ENCODE peak calls at places on chromosomes 12 and 14, in eight cellular contexts. R is pancreas; L is left ventricle myocardium inferior; M is body of pancreas; K is bronchial epithelial cell; X is BJ; H is CD8-positive, alpha-beta T cell; J is fibroblast of villous mesenchyme. U is an unnamed sample.

GRCh38 chr12:40149673-40150260 is 43.9 kb upstream of the SLC2A13 start:
- DNase-seq in R (no peak), L (no peak), M (no peak), K (peak), X (no peak), H (no peak), J (no peak), U (peak)

GRCh38 chr14:26448181-26448855 is 149.5 kb downstream of the NOVA1 start:
- DNase-seq in R (no peak), L (no peak), M (no peak), K (no peak), X (no peak), H (no peak), J (no peak), U (no peak)

GRCh38 chr12:31752450-31752849 is 23.6 kb upstream of the AMN1 start:
- DNase-seq in R (no peak), L (no peak), M (no peak), K (no peak), X (no peak), H (no peak), J (no peak), U (no peak)

GRCh38 chr14:101480022-101480746 is 81.1 kb upstream of the DIO3 start:
- DNase-seq in R (no peak), L (no peak), M (no peak), K (no peak), X (no peak), H (no peak), J (no peak), U (no peak)

GRCh38 chr12:4589941-4590340 is 27.9 kb downstream of the DYRK4 start:
- DNase-seq in R (no peak), L (no peak), M (no peak), K (no peak), X (no peak), H (no peak), J (no peak), U (no peak)

GRCh38 chr14:34912182-34912581 is 37.0 kb upstream of the BAZ1A start:
- DNase-seq in R (no peak), L (no peak), M (no peak), K (no peak), X (no peak), H (no peak), J (no peak), U (no peak)

GRCh38 chr12:96063046-96063445 is 27.7 kb upstream of the LTA4H start:
- DNase-seq in R (no peak), L (no peak), M (no peak), K (peak), X (no peak), H (no peak), J (peak), U (peak)

GRCh38 chr14:82689948-82690347 is 1156.3 kb upstream of the SEL1L start:
- DNase-seq in R (no peak), L (no peak), M (no peak), K (no peak), X (no peak), H (no peak), J (no peak), U (no peak)

GRCh38 chr14:100294213-100294962 is 11.9 kb downstream of the SLC25A29 start:
- DNase-seq in R (no peak), L (peak), M (no peak), K (no peak), X (no peak), H (no peak), J (no peak), U (no peak)

GRCh38 chr14:100155881-100156645 is 3.4 kb downstream of the DEGS2 start:
- DNase-seq in R (no peak), L (no peak), M (no peak), K (no peak), X (no peak), H (no peak), J (no peak), U (no peak)

DNA sequence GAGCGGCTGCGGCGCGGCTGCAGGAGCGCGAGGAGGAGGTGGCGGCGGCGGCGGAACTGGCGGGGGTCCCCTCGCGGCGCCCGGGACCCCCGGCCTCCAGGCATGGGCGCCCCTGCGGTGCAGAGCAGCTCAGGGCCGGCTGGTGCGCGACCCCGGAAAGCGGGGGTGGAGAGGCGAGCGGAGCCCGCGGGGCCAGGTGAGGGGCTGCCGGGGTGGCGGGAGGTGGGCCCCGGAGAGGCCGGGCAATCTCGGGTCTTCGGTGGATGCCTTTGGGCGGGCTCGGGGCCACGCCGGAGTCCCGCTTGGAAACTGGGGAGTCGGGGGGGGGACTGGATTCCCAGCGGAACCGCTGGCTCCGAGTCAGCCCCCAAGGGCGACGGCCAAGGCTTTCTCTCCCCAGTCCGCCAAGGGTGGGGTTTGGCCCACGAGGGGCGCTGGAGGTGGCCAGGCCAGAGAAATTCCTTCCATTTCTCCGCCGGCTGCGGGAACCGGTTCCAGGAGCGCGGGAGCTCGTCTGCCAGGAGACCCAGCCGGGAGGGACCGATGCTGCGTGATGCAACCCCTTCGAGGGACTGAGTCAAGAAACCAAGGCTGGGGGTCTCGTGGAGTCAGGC is 13.9 kb upstream of the NR4A1 start:
- DNase-seq in R (peak), L (peak), M (peak), K (no peak), X (no peak), H (no peak), J (peak), U (peak)
- TF ChIP-seq CTCF in R (no peak), L (peak), M (no peak), K (no peak), X (peak), H (no peak), J (no peak), U (no peak)

DNA sequence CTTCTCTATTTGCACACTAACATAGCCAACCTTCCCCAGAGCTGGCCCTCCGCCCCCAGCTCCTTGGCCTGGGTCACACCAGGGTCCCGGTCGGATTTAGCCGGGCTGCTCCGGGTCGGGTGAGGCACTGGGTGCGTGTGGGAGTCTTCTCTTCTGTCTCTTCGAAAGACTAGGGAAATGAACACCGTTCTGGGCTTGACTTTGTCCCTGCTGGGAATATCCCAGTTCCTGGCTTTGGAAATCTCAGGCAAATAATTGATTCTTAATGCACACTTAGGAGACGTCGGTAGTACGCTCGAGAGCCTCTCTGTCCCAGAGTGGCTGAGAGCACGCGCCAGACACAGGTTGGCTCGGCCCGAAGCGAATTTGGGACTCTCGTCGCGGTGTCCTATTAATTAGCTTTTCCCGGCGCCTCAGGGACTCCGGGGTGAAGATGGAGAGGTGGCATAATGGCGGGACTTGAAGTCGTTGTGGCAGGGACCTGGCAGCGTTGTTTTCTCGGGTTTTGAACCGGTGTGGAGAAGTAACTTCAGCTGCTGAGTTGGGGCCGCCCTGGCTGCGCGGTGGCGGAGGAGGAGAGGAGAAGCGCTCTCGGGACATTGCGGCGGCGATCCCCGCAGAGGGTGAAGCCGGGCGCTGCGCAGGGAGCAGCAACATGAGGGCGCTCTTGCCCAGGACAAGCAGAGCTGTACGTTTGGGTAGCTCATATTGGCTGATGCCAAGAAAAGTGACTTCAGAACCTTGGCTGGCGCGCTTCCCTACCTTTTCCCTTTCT is 7.5 kb downstream of the FOXG1 start:
- DNase-seq in R (no peak), L (no peak), M (peak), K (no peak), X (no peak), H (no peak), J (peak), U (peak)
- H3K4me3 ChIP-seq in R (no peak), L (no peak), M (no peak), K (no peak), X (no peak), H (no peak), J (no peak), U (no peak)

GRCh38 chr14:59199205-59199604 is 10.7 kb downstream of the DAAM1 start:
- DNase-seq in R (no peak), L (no peak), M (no peak), K (no peak), X (no peak), H (no peak), J (no peak), U (no peak)
- TF ChIP-seq CTCF in R (no peak), L (no peak), M (no peak), K (no peak), X (no peak), H (no peak), J (peak), U (peak)

GRCh38 chr12:53983580-53984572 is 1.1 kb upstream of the HOXC10 start:
- DNase-seq in R (no peak), L (no peak), M (no peak), K (no peak), X (no peak), H (no peak), J (no peak), U (no peak)

GRCh38 chr12:53980448-53981388 is 4.2 kb upstream of the HOXC10 start:
- DNase-seq in R (no peak), L (no peak), M (no peak), K (no peak), X (no peak), H (no peak), J (no peak), U (no peak)

GRCh38 chr12:53982616-53983579 is 2.0 kb upstream of the HOXC10 start:
- DNase-seq in R (no peak), L (no peak), M (no peak), K (no peak), X (no peak), H (no peak), J (no peak), U (no peak)

GRCh38 chr12:53984901-53985357 is at the start of gene HOXC10:
- DNase-seq in R (peak), L (peak), M (peak), K (peak), X (no peak), H (peak), J (peak), U (peak)

DNA sequence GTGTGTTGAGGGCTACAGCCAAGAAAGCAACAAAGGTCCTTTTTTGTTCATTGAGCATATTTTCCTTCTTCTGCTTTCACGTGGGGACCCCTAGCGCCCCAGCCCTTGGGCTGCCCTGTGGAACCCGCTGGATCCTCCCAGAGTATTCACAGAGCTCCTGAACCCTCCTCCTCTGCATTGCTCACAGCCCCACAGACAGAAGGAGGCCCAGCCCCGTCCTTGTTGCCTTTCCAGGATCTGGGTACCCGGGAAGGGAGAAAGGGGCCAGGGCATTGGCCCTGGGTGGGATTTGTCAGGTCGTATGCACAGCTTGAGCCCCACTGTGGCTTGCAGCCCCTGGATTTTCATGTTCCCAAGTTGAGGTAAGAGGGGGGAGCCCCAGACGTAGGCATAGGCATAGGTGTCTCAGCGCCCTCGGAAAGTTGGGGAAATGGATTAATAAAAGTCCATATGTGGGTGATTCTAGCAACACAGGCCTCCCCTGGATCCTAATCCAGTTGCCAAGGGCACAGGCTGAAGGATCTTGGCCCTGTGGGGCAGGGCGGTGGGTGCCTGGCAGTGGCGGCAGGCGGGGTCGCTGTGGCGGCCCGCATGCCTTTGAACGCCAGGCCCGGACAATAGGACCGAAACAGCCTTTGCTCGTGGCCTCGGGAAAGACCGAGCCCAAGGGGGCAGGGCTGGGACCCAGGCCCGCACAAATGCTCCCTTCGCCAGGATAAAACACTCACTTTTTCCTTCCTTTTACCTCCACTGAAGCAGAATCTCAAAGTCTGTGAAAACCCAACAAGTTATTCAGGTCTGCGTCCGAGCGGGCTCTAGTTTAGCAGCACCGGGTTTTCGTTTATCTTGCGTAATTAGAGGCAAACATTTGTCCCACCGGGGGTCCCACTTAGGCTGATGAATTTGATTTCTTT is 3.0 kb upstream of the HOXC10 start:
- DNase-seq in R (no peak), L (no peak), M (no peak), K (no peak), X (no peak), H (no peak), J (no peak), U (no peak)
- H3K4me3 ChIP-seq in R (no peak), L (no peak), M (no peak), K (no peak), X (peak), H (no peak), J (peak), U (no peak)

GRCh38 chr12:119693511-119693910 is 25.6 kb downstream of the PRKAB1 start:
- DNase-seq in R (no peak), L (no peak), M (no peak), K (no peak), X (no peak), H (no peak), J (peak), U (no peak)

GRCh38 chr12:119693006-119693405 is 25.1 kb downstream of the PRKAB1 start:
- DNase-seq in R (peak), L (no peak), M (peak), K (peak), X (peak), H (no peak), J (peak), U (peak)

GRCh38 chr12:119694111-119694510 is 26.2 kb downstream of the PRKAB1 start:
- DNase-seq in R (no peak), L (no peak), M (no peak), K (no peak), X (no peak), H (no peak), J (peak), U (no peak)

GRCh38 chr12:119696943-119697342 is 29.0 kb downstream of the PRKAB1 start:
- DNase-seq in R (no peak), L (no peak), M (no peak), K (no peak), X (no peak), H (no peak), J (no peak), U (no peak)

GRCh38 chr12:119695034-119695433 is 27.1 kb downstream of the PRKAB1 start:
- DNase-seq in R (no peak), L (no peak), M (no peak), K (no peak), X (no peak), H (no peak), J (peak), U (peak)
- TF ChIP-seq CTCF in R (no peak), L (peak), M (peak), K (peak), X (peak), H (no peak), J (peak), U (peak)

GRCh38 chr12:48978291-48978740 is at the start of gene WNT1:
- DNase-seq in R (no peak), L (no peak), M (peak), K (no peak), X (no peak), H (no peak), J (no peak), U (no peak)

GRCh38 chr12:48980953-48981756 is 3.0 kb downstream of the WNT1 start:
- DNase-seq in R (no peak), L (no peak), M (peak), K (no peak), X (no peak), H (peak), J (no peak), U (no peak)

GRCh38 chr12:48978741-48979601 is 849 bp downstream of the WNT1 start:
- DNase-seq in R (no peak), L (no peak), M (no peak), K (no peak), X (no peak), H (peak), J (no peak), U (no peak)

GRCh38 chr12:48980389-48980952 is 2.3 kb downstream of the WNT1 start:
- DNase-seq in R (no peak), L (no peak), M (peak), K (no peak), X (no peak), H (peak), J (no peak), U (no peak)

DNA sequence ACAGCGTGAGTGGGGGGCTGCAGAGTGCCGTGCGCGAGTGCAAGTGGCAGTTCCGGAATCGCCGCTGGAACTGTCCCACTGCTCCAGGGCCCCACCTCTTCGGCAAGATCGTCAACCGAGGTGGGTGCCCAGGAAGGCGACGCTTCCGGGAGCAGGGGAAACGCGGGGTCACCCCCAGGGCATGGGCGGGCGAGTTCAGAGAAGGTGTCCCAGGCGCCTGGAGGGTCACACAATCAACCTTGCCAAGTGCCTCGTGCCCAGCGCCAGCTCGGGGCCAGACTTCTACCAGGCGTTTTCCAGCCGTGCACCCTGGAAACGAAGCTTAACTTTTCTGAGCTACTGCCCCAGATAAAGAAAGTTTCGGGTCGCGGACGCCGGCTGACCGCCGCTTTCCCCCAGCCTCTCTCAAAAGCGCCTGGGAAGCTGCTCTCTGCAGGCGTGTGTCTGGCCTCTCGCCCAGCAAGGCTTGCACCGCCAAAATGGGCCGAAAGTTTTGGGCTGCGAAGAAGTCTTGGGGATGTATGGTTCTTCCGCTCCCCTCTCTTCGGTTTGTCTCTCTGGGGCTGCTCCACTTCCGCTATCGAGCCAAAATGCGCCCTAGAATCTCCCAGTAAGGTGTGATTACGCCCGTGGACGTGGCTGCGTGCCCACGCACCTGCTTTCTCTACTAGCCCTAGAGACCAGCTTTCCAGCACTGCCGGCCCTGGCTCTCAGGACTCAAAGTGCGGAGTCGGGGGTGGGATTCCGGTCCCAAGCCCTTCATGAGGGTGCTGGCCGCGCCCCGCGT is 1.7 kb downstream of the WNT1 start:
- DNase-seq in R (no peak), L (no peak), M (peak), K (no peak), X (no peak), H (peak), J (no peak), U (no peak)
- H3K4me3 ChIP-seq in R (peak), L (peak), M (no peak), K (no peak), X (no peak), H (peak), J (peak), U (no peak)

GRCh38 chr12:7374423-7375144 is 69.4 kb downstream of the CD163L1 start:
- DNase-seq in R (peak), L (peak), M (peak), K (peak), X (no peak), H (no peak), J (peak), U (peak)
- TF ChIP-seq CTCF in R (peak), L (peak), M (peak), K (peak), X (peak), H (no peak), J (peak), U (peak)

DNA sequence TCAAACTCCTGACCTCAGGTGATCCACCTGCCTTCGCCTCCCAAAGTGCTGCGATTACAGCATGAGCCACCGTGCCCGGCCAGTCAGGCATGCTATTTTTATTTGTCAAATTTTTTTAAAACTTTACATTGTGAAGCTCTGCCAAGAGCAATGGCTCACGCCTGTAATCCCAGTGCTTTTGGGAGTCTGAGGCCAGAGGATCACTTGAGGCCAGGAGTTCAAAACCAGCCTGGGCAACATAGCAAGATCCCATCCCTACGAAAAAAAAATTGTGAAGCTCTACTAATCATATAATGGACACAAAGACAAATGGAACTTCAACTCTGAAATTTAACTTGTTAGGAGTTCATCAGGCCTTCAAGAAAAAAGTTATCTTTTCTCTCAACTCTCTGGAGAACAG is 1.9 kb downstream of the R3HDM2 start:
- DNase-seq in R (no peak), L (no peak), M (no peak), K (no peak), X (no peak), H (no peak), J (no peak), U (no peak)
- H3K4me3 ChIP-seq in R (no peak), L (no peak), M (no peak), K (no peak), X (no peak), H (no peak), J (no peak), U (no peak)

GRCh38 chr14:75469606-75470237 is 41.9 kb downstream of the JDP2 start:
- DNase-seq in R (peak), L (no peak), M (peak), K (no peak), X (no peak), H (no peak), J (no peak), U (no peak)
- TF ChIP-seq CTCF in R (no peak), L (no peak), M (no peak), K (no peak), X (no peak), H (no peak), J (no peak), U (no peak)